ENCODE peak calls at places on chromosomes 16 and 17, in six cellular contexts. G, V, K, I, J and S are unnamed samples. For H3K4me1, the result is how much of the 10 kb centered on the place peaks cover.

GRCh38 chr17:81241648-81242420 is 2.7 kb downstream of the NDUFAF8 start:
- DNase-seq in V (no peak), G (peak), I (peak), J (peak), K (peak), S (no peak)

GRCh38 chr16:90077757-90078593 is 844 bp upstream of the PRDM7 start:
- DNase-seq in K (peak), V (peak), I (peak), G (peak), J (peak), S (no peak)

GRCh38 chr16:24309222-24309905 is 53.2 kb downstream of the CACNG3 start:
- DNase-seq in I (no peak), V (no peak), G (peak), J (peak), K (peak), S (no peak)

GRCh38 chr16:15682105-15682570 is 32.1 kb downstream of the NDE1 start:
- DNase-seq in V (peak), I (peak), K (peak), J (peak), G (peak), S (no peak)

GRCh38 chr16:85274501-85274900 is 162.2 kb upstream of the CIBAR2 start:
- DNase-seq in J (no peak), K (no peak), I (no peak), V (no peak), G (no peak), S (no peak)

GRCh38 chr17:63445571-63446217 is 412 bp downstream of the CYB561 start:
- DNase-seq in K (peak), V (peak), I (peak), G (peak), J (peak), S (peak)

GRCh38 chr16:50699345-50700159 is 6.1 kb downstream of the NOD2 start:
- DNase-seq in J (no peak), G (peak), I (no peak), K (peak), V (peak), S (no peak)

GRCh38 chr17:36773039-36773438 is 164.2 kb upstream of the LHX1 start:
- DNase-seq in I (no peak), K (no peak), G (no peak), V (no peak), J (no peak), S (no peak)

GRCh38 chr17:10135539-10136257 is 62.7 kb downstream of the GAS7 start:
- DNase-seq in J (no peak), I (peak), G (peak), V (no peak), K (no peak), S (no peak)

GRCh38 chr16:29899516-29900101 is at the start of gene SEZ6L2:
- DNase-seq in G (peak), K (peak), J (peak), I (peak), V (peak), S (peak)

GRCh38 chr17:74478369-74479100 is 12.1 kb downstream of the CD300A start:
- DNase-seq in I (peak), J (no peak), K (no peak), G (no peak), V (no peak), S (no peak)

GRCh38 chr17:76419576-76420245 is 33.2 kb downstream of the UBE2O start:
- DNase-seq in G (no peak), I (no peak), J (no peak), V (no peak), K (no peak), S (no peak)

GRCh38 chr17:57455063-57455914 is 199.0 kb downstream of the MSI2 start:
- DNase-seq in K (no peak), I (no peak), V (no peak), J (no peak), G (peak), S (no peak)

GRCh38 chr16:1193825-1194581 is 31.1 kb downstream of the TPSG1 start:
- DNase-seq in J (no peak), G (no peak), V (no peak), K (no peak), I (no peak), S (no peak)

GRCh38 chr17:74851612-74852236 is 8.0 kb downstream of the GRIN2C start:
- DNase-seq in V (no peak), K (no peak), I (no peak), J (no peak), G (no peak), S (no peak)

GRCh38 chr17:1646199-1646875 is 805 bp upstream of the SCARF1 start:
- DNase-seq in V (no peak), K (no peak), I (no peak), J (no peak), G (no peak), S (no peak)

GRCh38 chr16:74608944-74609343 is 2.0 kb upstream of the GLG1 start:
- DNase-seq in J (no peak), G (no peak), K (no peak), I (no peak), V (no peak), S (peak)

GRCh38 chr16:29811170-29811895 is 660 bp upstream of the PRRT2 start:
- DNase-seq in G (peak), K (peak), V (peak), I (peak), J (peak), S (peak)

GRCh38 chr16:87057951-87058560 is 259.1 kb downstream of the C16orf95 start:
- DNase-seq in K (no peak), J (no peak), V (no peak), G (no peak), I (no peak), S (no peak)

GRCh38 chr16:87061521-87061920 is 255.7 kb downstream of the C16orf95 start:
- DNase-seq in V (no peak), G (no peak), K (peak), J (no peak), I (no peak), S (no peak)

GRCh38 chr16:87062569-87063442 is 254.4 kb downstream of the C16orf95 start:
- DNase-seq in G (peak), K (peak), I (peak), J (peak), V (peak), S (no peak)

GRCh38 chr16:87058728-87059250 is 258.4 kb downstream of the C16orf95 start:
- DNase-seq in V (no peak), I (no peak), K (no peak), G (no peak), J (no peak), S (no peak)

GRCh38 chr16:87060026-87060986 is 256.9 kb downstream of the C16orf95 start:
- DNase-seq in J (peak), I (no peak), G (peak), K (no peak), V (no peak), S (no peak)
- TF ChIP-seq CTCF in J (peak), I (no peak), G (peak), K (peak), V (peak), S (no peak)

GRCh38 chr17:73067075-73067474 is 25.4 kb downstream of the SLC39A11 start:
- DNase-seq in G (no peak), J (no peak), V (no peak), I (no peak), K (no peak), S (no peak)

GRCh38 chr17:73062726-73063125 is 29.8 kb downstream of the SLC39A11 start:
- DNase-seq in G (no peak), I (no peak), V (no peak), K (no peak), J (no peak), S (no peak)

GRCh38 chr17:73065376-73065775 is 27.1 kb downstream of the SLC39A11 start:
- DNase-seq in V (no peak), J (no peak), K (no peak), I (no peak), G (no peak), S (no peak)

GRCh38 chr17:73066148-73066884 is 26.2 kb downstream of the SLC39A11 start:
- DNase-seq in J (no peak), I (no peak), V (no peak), G (no peak), K (peak), S (no peak)

GRCh38 chr17:73064084-73064938 is 28.2 kb downstream of the SLC39A11 start:
- DNase-seq in J (peak), I (no peak), G (no peak), V (no peak), K (no peak), S (no peak)
- H3K4me1 ChIP-seq in J (under half), I (under half), G (under half), V (under half), K (under half), S (under half)

GRCh38 chr16:84207869-84208268 is 16.9 kb downstream of the ADAD2 start:
- DNase-seq in V (no peak), I (no peak), G (no peak), K (no peak), J (peak), S (no peak)
- TF ChIP-seq CTCF in V (no peak), I (no peak), G (no peak), K (no peak), J (no peak), S (no peak)

GRCh38 chr17:48161127-48161905 is 53.8 kb downstream of the SNX11 start:
- DNase-seq in J (no peak), G (no peak), K (no peak), I (no peak), V (no peak), S (no peak)

GRCh38 chr17:48162946-48163506 is 55.5 kb downstream of the SNX11 start:
- DNase-seq in J (no peak), I (peak), G (peak), V (no peak), K (peak), S (no peak)

GRCh38 chr17:48160177-48160967 is 52.8 kb downstream of the SNX11 start:
- DNase-seq in V (no peak), J (no peak), G (no peak), K (no peak), I (peak), S (no peak)

GRCh38 chr17:48162305-48162934 is 54.9 kb downstream of the SNX11 start:
- DNase-seq in G (no peak), V (no peak), J (no peak), I (no peak), K (no peak), S (no peak)

DNA sequence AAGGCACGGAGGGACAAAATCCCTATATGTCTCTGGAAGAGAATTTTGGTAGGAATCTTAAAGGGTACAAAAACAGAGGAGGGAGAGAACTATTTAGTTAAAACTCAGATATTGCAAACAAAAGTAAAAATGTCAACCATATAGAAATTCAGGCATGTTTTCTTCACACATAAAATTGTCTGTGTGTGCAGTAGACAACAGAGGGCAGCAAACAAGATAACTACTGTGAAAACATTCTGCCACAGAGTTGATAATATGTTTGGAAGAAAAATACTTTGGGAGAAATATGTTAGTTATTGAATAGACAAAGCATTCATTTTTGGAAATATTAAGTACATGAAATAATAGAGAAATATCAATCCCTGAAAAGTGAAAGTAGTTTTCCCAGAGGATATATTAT is 56.2 kb downstream of the SNX11 start:
- DNase-seq in V (no peak), I (no peak), J (no peak), G (no peak), K (no peak), S (no peak)
- H3K4me1 ChIP-seq in V (under half), I (under half), J (under half), G (under half), K (under half), S (under half)

DNA sequence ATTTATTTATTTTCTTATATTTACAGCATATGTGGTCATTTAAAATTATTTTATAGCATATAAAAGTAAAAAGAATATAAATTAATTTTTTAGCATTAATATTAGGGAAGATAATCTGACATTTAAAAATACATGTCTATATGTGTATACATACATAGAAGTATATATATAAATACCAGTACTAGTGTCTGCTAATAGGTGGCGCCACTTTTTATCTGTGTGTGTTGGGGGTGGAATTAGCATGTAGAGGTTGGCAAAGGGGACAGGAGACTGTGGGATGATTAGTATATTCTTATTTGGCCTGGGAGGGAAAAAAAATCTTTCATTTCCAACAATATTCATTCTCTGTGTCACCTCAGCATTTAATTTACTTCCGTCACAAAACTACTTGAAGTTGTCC is 359.1 kb downstream of the WWOX start:
- DNase-seq in K (no peak), I (no peak), G (no peak), V (no peak), J (no peak), S (no peak)
- TF ChIP-seq CTCF in K (no peak), I (no peak), G (no peak), V (peak), J (peak), S (no peak)

GRCh38 chr17:55160501-55160900 is 104.3 kb upstream of the HLF start:
- DNase-seq in V (no peak), K (no peak), I (no peak), G (no peak), J (peak), S (no peak)
- H3K4me1 ChIP-seq in V (under half), K (half or more), I (under half), G (under half), J (under half), S (under half)